ENCODE peak calls at places on chromosomes 5 and 9, in eight cellular contexts. D is foreskin fibroblast; U is transverse colon; Q is AG04449; B is BE2C; Y is CD4-positive, alpha-beta T cell; P is neural crest cell; G is testis. A is an unnamed sample.

GRCh38 chr5:167244583-167244982 is 1046.9 kb upstream of the WWC1 start:
- DNase-seq in D (no peak), U (no peak), Y (no peak), Q (no peak), P (peak; percentile 25), B (no peak), G (no peak), A (no peak)

GRCh38 chr9:38061326-38061947 is 7.6 kb downstream of the SHB start:
- DNase-seq in D (no peak), B (no peak), G (no peak), Q (no peak), U (no peak), Y (no peak), P (no peak), A (peak; percentile 59)

GRCh38 chr5:129670944-129671343 is 77.0 kb upstream of the MINAR2 start:
- DNase-seq in U (no peak), Q (peak; percentile 26), Y (no peak), G (no peak), B (no peak), P (no peak), D (peak; percentile 66), A (no peak)

GRCh38 chr5:147565524-147565923 is 55.7 kb upstream of the DPYSL3 start:
- DNase-seq in B (no peak), U (no peak), Q (no peak), P (no peak), Y (no peak), D (peak; percentile 43), G (no peak), A (no peak)

GRCh38 chr5:146947181-146947941 is 68.8 kb upstream of the PPP2R2B start:
- DNase-seq in U (no peak), G (peak; percentile 25), Q (no peak), P (peak; percentile 11), B (peak; percentile 59), D (no peak), Y (no peak), A (no peak)

GRCh38 chr5:128681096-128681495 is 143.1 kb upstream of the FBN2 start:
- DNase-seq in G (no peak), Y (no peak), B (no peak), U (no peak), P (no peak), D (no peak), Q (no peak), A (no peak)

GRCh38 chr9:90114641-90115040 is 509.8 kb downstream of the GADD45G start:
- DNase-seq in D (no peak), Y (no peak), Q (no peak), P (no peak), G (no peak), B (no peak), U (no peak), A (no peak)

GRCh38 chr5:81834021-81834660 is 83.2 kb upstream of the SSBP2 start:
- DNase-seq in B (no peak), Y (no peak), G (no peak), D (no peak), U (no peak), Q (no peak), P (no peak), A (no peak)

GRCh38 chr9:4280605-4281004 is 19.3 kb downstream of the GLIS3 start:
- DNase-seq in Y (no peak), G (no peak), Q (no peak), P (no peak), U (no peak), B (no peak), D (no peak), A (no peak)

GRCh38 chr9:30504502-30504905 is 1879.9 kb upstream of the ACO1 start:
- DNase-seq in B (peak; percentile 51), Q (no peak), U (no peak), G (no peak), P (no peak), Y (no peak), D (no peak), A (no peak)

GRCh38 chr9:88464851-88465250 is 70.1 kb upstream of the NXNL2 start:
- DNase-seq in P (no peak), Y (no peak), D (peak; percentile 26), U (no peak), B (no peak), Q (no peak), G (no peak), A (no peak)

GRCh38 chr9:82961504-82962125 is 101.3 kb downstream of the RASEF start:
- DNase-seq in D (peak; percentile 59), Y (no peak), Q (peak; percentile 4), P (peak; percentile 74), B (peak; percentile 90), G (peak; percentile 90), U (peak; percentile 85), A (peak; percentile 45)

GRCh38 chr5:60701317-60701988 is 1.5 kb upstream of the DEPDC1B start:
- DNase-seq in P (no peak), U (no peak), G (no peak), D (no peak), Y (no peak), B (no peak), Q (no peak), A (no peak)

GRCh38 chr5:45225571-45226031 is 416.9 kb downstream of the MRPS30 start:
- DNase-seq in B (no peak), Q (no peak), D (no peak), Y (no peak), P (no peak), U (no peak), G (peak; percentile 30), A (no peak)

GRCh38 chr5:10276691-10277090 is 26.6 kb downstream of the CCT5 start:
- DNase-seq in B (no peak), Q (no peak), D (no peak), G (no peak), P (no peak), Y (no peak), U (no peak), A (no peak)

GRCh38 chr5:146409081-146409671 is 38.0 kb upstream of the TCERG1 start:
- DNase-seq in P (no peak), G (no peak), B (no peak), Y (no peak), D (peak; percentile 17), U (no peak), Q (peak; percentile 7), A (no peak)

GRCh38 chr9:109444771-109445320 is 53.3 kb downstream of the PTPN3 start:
- DNase-seq in Y (no peak), Q (no peak), B (no peak), U (no peak), D (no peak), G (no peak), P (no peak), A (no peak)

GRCh38 chr5:90308787-90309585 is 100.6 kb downstream of the CETN3 start:
- DNase-seq in Y (no peak), B (no peak), U (no peak), D (no peak), Q (no peak), G (no peak), P (no peak), A (no peak)

GRCh38 chr5:78273436-78273835 is 21.1 kb downstream of the AP3B1 start:
- DNase-seq in Y (no peak), G (no peak), D (no peak), U (no peak), B (no peak), P (no peak), Q (no peak), A (no peak)

GRCh38 chr5:132489051-132489770 is 1.4 kb downstream of the IRF1 start:
- DNase-seq in U (peak; percentile 32), Q (no peak), D (no peak), B (no peak), Y (no peak), G (no peak), P (no peak), A (no peak)

GRCh38 chr5:132492386-132492785 is 1.8 kb upstream of the IRF1 start:
- DNase-seq in U (peak; percentile 5), B (no peak), D (no peak), Y (no peak), P (no peak), G (no peak), Q (no peak), A (no peak)

GRCh38 chr5:132491368-132492364 is 1.1 kb upstream of the IRF1 start:
- DNase-seq in G (no peak), D (no peak), Y (no peak), Q (no peak), B (no peak), P (no peak), U (peak; percentile 48), A (peak; percentile 63)

GRCh38 chr5:132489871-132490483 is 596 bp downstream of the IRF1 start:
- DNase-seq in D (peak; percentile 57), Q (no peak), G (peak; percentile 58), P (no peak), Y (peak; percentile 55), B (peak; percentile 53), U (peak; percentile 69), A (peak; percentile 79)

GRCh38 chr5:132490484-132491367 is at the start of gene IRF1:
- DNase-seq in D (peak; percentile 97), Y (peak; percentile 94), P (peak; percentile 84), U (peak; percentile 98), B (peak; percentile 95), Q (no peak), G (peak; percentile 96), A (peak; percentile 99)
- TF ChIP-seq CTCF in D (no peak), Y (no peak), P (no peak), U (no peak), B (no peak), Q (peak; percentile 29), G (no peak), A (no peak)

DNA sequence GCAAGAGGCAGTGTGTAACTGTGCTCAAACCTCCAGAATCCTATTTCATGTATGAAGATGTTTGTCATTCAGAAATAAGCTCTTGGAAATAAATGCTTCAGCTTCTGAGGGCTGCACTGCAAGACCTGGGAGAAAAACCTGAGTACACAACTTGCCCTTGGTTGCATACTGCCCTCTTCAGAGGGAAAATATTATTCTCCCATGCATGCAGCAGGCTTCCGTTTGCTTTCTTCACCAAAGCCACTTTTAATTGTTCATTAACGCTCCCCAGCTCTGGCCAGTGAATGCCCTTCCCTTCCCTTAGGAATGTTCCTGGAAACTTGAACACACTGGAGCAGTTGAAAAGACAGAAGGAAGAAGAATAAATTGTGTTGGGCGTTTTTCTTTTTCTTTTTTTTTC is 2.5 kb upstream of the WHRN start:
- DNase-seq in D (no peak), Y (no peak), P (no peak), Q (no peak), G (peak; percentile 38), U (no peak), B (no peak), A (peak; percentile 62)
- TF ChIP-seq CTCF in D (peak; percentile 45), Y (peak; percentile 44), P (no peak), Q (peak; percentile 16), G (no peak), U (no peak), B (peak; percentile 36), A (peak; percentile 49)

GRCh38 chr5:112710896-112711295 is 26.8 kb upstream of the APC start:
- DNase-seq in U (no peak), Q (no peak), D (no peak), G (no peak), Y (no peak), P (no peak), B (no peak), A (no peak)
- TF ChIP-seq CTCF in U (no peak), Q (no peak), D (no peak), G (no peak), Y (no peak), P (no peak), B (no peak), A (no peak)

DNA sequence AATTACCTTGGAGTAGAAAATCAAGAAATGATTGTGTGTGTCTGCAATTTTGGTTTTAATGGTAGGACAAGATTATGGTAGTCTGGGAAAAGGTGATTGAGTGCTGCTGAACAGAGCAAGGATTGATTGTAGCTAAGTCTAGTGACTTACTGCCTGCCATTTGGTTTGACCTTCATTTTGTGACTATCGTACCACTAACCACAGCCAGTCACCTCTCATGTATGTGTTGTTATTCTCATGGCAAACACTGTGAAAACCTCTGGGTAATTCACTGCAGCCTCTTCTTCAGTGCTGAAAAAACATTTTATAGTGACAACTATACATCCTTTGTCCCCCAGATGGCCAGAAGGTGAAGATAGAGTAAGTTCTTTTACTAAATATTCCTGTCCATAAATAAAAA is 37.5 kb downstream of the CTNNA1 start:
- DNase-seq in Q (no peak), P (no peak), B (no peak), Y (no peak), D (no peak), G (no peak), U (no peak), A (no peak)
- TF ChIP-seq CTCF in Q (no peak), P (no peak), B (no peak), Y (no peak), D (no peak), G (no peak), U (no peak), A (no peak)

A was measured in GM13977.